ENCODE peak calls at places on chromosomes 2 and 18, in five cellular contexts. Y, S, A, Z and K are unnamed samples.

GRCh38 chr2:37648316-37649011 is 23.0 kb downstream of the CDC42EP3 start:
- DNase-seq in Z (peak), A (peak), Y (no peak), S (no peak), K (no peak)

GRCh38 chr2:138794734-138795133 is 14.5 kb upstream of the NXPH2 start:
- DNase-seq in Y (no peak), S (no peak), Z (no peak), A (no peak), K (no peak)

GRCh38 chr2:70905443-70905842 is 30.3 kb upstream of the ATP6V1B1 start:
- DNase-seq in Y (no peak), A (no peak), Z (no peak), S (no peak), K (no peak)

GRCh38 chr2:101790856-101791255 is 93.3 kb downstream of the MAP4K4 start:
- DNase-seq in Z (no peak), Y (no peak), A (no peak), S (no peak), K (no peak)

GRCh38 chr2:150090031-150090430 is 397.4 kb downstream of the RND3 start:
- DNase-seq in Y (no peak), S (no peak), A (no peak), Z (no peak), K (no peak)

GRCh38 chr2:102258386-102259074 is 52.8 kb upstream of the IL1RL1 start:
- DNase-seq in A (no peak), Z (no peak), Y (peak), S (peak), K (peak)

GRCh38 chr2:69253893-69254292 is 133.1 kb downstream of the GFPT1 start:
- DNase-seq in A (no peak), S (peak), Z (no peak), Y (no peak), K (peak)

GRCh38 chr2:55160422-55160821 is 71.7 kb downstream of the CLHC1 start:
- DNase-seq in A (no peak), Y (no peak), S (no peak), Z (no peak), K (no peak)

GRCh38 chr18:59719533-59720325 is 22.5 kb upstream of the CCBE1 start:
- DNase-seq in Y (no peak), A (no peak), S (no peak), Z (no peak), K (peak)

GRCh38 chr2:199441759-199442158 is 16.0 kb downstream of the SATB2 start:
- DNase-seq in A (no peak), S (no peak), Y (no peak), Z (no peak), K (no peak)

GRCh38 chr2:160512484-160512883 is 18.9 kb upstream of the RBMS1 start:
- DNase-seq in A (no peak), Z (no peak), S (no peak), Y (no peak), K (no peak)

GRCh38 chr2:205763708-205764501 is 81.6 kb downstream of the NRP2 start:
- DNase-seq in S (peak), Z (no peak), A (peak), Y (no peak), K (peak)

GRCh38 chr2:88813612-88814011 is 122.1 kb downstream of the RPIA start:
- DNase-seq in S (no peak), Z (no peak), A (no peak), Y (no peak), K (no peak)

GRCh38 chr18:55575949-55576348 is 12.0 kb downstream of the TCF4 start:
- DNase-seq in A (no peak), S (no peak), Z (no peak), Y (no peak), K (no peak)

GRCh38 chr2:160379399-160379798 is 114.2 kb downstream of the RBMS1 start:
- DNase-seq in Y (no peak), A (no peak), S (peak), Z (no peak), K (no peak)

GRCh38 chr2:30178618-30179404 is 32.0 kb downstream of the YPEL5 start:
- DNase-seq in A (peak), Y (no peak), S (no peak), Z (no peak), K (peak)

GRCh38 chr2:241454837-241455485 is 53.4 kb downstream of the STK25 start:
- DNase-seq in A (no peak), Z (no peak), S (no peak), Y (no peak), K (no peak)

GRCh38 chr18:62518460-62519375 is 4.1 kb upstream of the ZCCHC2 start:
- DNase-seq in A (no peak), Z (no peak), Y (no peak), S (no peak), K (no peak)

GRCh38 chr2:150472122-150472899 is 15.2 kb downstream of the RND3 start:
- DNase-seq in S (peak), Z (no peak), A (no peak), Y (no peak), K (no peak)

GRCh38 chr2:23096905-23097602 is 287.9 kb upstream of the KLHL29 start:
- DNase-seq in Y (no peak), Z (no peak), A (no peak), S (no peak), K (peak)

GRCh38 chr2:179298666-179299065 is 34.0 kb upstream of the SESTD1 start:
- DNase-seq in Z (no peak), A (no peak), Y (no peak), S (no peak), K (no peak)

GRCh38 chr2:133040175-133040574 is 370.2 kb upstream of the LYPD1 start:
- DNase-seq in Z (no peak), Y (no peak), A (no peak), S (no peak), K (no peak)

GRCh38 chr2:133044556-133044955 is 374.6 kb upstream of the LYPD1 start:
- DNase-seq in S (no peak), A (no peak), Y (no peak), Z (no peak), K (no peak)

GRCh38 chr2:133039531-133039930 is 369.5 kb upstream of the LYPD1 start:
- DNase-seq in S (no peak), A (no peak), Z (no peak), Y (no peak), K (no peak)
- H3K27ac ChIP-seq in S (no peak), A (no peak), Z (no peak), Y (no peak), K (no peak)

GRCh38 chr2:129400825-129401224 is 578.6 kb upstream of the RAB6C start:
- DNase-seq in Y (no peak), S (no peak), A (no peak), Z (no peak), K (no peak)

GRCh38 chr2:129402076-129402475 is 577.4 kb upstream of the RAB6C start:
- DNase-seq in S (no peak), A (no peak), Z (no peak), Y (no peak), K (no peak)

DNA sequence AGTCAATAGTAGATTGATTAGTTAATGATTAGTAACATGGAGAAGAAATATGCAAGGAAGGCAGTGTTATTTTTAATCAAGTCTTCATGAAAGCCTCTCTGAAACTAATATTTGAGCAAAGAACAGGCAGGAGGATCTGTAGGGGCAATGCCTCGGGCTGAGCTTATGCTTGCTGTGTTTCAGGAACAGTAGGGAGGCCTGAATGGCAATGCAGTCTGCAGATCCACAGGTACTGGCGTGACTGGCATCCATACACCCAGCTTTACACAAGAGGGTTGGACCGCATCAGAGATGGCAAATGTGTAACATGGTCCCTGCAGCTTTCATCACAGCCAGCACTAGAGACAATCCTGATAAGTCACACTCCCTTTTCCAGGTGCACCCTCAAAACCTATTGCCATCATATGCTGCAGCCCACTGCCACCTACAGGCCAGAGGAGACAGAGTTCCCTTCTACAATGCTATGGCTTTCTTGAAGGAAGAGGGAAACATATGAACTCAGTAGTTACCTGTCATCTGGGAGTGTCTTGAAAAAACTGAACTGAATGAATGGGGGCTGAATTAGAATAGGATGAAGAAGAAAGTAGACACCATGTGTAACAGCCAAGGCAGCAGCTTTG is 582.4 kb upstream of the RAB6C start:
- DNase-seq in A (peak), Y (peak), S (no peak), Z (no peak), K (peak)
- TF ChIP-seq CTCF in A (peak), Y (peak), S (peak), Z (no peak), K (peak)

GRCh38 chr2:669323-669722 is 7.9 kb downstream of the TMEM18 start:
- DNase-seq in A (no peak), Z (no peak), S (no peak), Y (no peak), K (no peak)

GRCh38 chr2:666441-666840 is 10.8 kb downstream of the TMEM18 start:
- DNase-seq in S (no peak), Z (no peak), A (no peak), Y (no peak), K (no peak)

GRCh38 chr2:664063-664462 is 13.1 kb downstream of the TMEM18 start:
- DNase-seq in A (no peak), Y (no peak), S (no peak), Z (no peak), K (no peak)

GRCh38 chr2:667332-668000 is 9.7 kb downstream of the TMEM18 start:
- DNase-seq in S (peak), Y (peak), Z (no peak), A (no peak), K (no peak)

DNA sequence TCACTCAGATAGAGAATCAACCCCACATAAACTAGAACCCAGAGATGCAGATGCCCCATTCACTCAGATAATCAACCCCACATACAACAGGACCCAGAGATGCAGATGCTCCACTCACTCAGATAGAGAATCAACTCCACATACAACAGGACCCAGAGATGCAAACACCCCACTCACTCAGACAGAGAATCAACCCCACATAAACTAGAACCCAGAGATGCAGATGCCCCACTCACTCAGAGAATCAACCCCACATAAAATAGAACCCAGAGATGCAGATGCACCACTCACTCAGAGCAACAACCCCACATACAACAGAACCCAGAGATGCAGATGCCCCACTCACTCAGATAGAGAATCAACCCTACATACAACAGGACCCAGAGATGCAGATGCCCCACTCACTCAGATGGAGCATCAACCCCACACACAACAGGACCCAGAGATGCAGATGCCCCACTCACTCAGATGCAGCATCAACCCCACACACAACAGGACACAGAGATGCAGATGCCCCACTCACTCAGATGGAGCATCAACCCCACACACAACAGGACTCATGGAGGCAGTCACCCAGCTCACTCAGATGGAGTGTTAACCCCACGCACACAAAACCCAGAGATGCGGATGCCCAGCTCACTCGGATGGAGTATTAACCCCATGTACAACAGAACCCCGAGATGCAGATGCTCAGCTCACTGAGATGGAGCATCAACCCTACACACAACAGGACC is 11.7 kb downstream of the TMEM18 start:
- DNase-seq in Y (no peak), S (no peak), A (no peak), Z (no peak), K (no peak)
- H3K27ac ChIP-seq in Y (no peak), S (no peak), A (no peak), Z (no peak), K (no peak)

GRCh38 chr2:14907014-14907612 is 274.6 kb downstream of the LRATD1 start:
- DNase-seq in Z (no peak), S (no peak), A (no peak), Y (no peak), K (no peak)
- TF ChIP-seq CTCF in Z (no peak), S (peak), A (no peak), Y (peak), K (peak)

GRCh38 chr18:421236-422155 is 79.0 kb downstream of the COLEC12 start:
- DNase-seq in Y (no peak), S (peak), Z (no peak), A (no peak), K (no peak)
- H3K27ac ChIP-seq in Y (no peak), S (no peak), Z (no peak), A (no peak), K (no peak)

DNA sequence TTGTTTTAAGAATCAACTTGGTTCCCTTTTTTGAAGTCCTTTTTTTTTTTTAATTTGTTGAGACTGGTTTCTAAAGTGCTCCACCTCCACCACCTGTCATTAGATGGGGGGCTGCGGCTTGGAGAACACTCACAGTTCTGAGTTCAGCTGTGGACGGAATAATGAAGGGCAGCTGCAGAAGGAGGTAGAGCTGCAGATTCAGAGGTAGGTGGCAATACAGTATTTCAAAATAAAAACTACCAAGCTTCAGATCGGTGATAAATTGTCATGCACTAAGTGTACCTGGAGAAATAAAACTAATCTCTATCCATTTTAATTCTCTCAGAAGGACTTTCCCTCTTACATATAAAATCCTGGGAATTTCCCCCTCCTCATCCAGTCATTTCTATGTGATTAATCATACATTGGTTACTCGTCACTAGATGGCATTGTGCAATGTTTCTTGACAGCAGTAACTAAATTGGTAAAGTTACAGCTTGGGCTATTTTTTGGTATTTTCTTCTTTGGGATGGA is 81.1 kb upstream of the SLC39A10 start:
- DNase-seq in Z (no peak), Y (peak), S (peak), A (no peak), K (peak)
- TF ChIP-seq CTCF in Z (peak), Y (no peak), S (no peak), A (no peak), K (peak)

DNA sequence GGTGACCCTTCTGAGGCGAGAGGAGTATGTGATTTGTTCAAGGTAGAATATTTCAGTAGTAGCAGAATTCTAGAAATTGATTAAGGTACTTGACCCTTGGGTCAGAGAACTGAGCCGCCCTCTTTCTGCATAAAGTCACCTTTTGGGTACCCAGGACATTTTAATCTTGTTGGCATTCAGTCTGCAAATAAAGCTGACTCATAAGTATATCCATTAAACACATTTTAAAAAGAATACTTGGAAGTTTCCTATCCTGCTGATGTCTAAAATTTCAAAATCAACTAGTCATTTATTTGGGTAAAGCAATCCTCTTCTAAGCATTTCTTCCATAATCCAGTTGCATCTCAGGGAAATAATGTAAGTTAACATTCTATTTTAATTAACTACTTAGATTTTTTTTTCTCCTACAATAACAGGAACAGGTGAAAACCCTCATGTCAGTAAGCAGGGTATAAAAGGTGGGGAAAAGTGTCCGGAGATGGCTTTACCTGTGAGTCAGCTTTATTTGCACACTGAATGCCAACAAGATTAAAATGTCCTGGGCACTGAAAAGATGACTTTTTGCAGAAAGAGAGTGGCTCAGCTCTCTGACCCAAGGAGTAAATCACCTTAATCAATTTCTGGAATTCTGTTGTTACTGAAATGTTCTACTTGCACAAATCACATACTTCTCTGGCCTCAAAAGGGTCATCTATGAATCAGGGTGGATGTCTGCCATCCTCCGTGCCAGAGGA is 78.7 kb upstream of the ITGA6 start:
- DNase-seq in Y (no peak), S (peak), A (no peak), Z (no peak), K (no peak)
- H3K27ac ChIP-seq in Y (no peak), S (peak), A (no peak), Z (no peak), K (no peak)